ENCODE peak calls at places on chromosomes 16 and 17, in four cellular contexts. One of them, this sample, is unnamed.

GRCh38 chr16:48963901-48964615 is 317.6 kb downstream of the CBLN1 start:
- DNase-seq in heart left ventricle: no peak
- DNase-seq in tibial artery: no peak
- DNase-seq in RWPE1: peak
- DNase-seq in this sample: peak

GRCh38 chr16:10617662-10618420 is 37.4 kb upstream of the EMP2 start:
- DNase-seq in RWPE1: peak
- DNase-seq in tibial artery: no peak
- DNase-seq in heart left ventricle: no peak
- DNase-seq in this sample: no peak

GRCh38 chr16:48235058-48235555 is 9.0 kb upstream of the LONP2 start:
- DNase-seq in tibial artery: no peak
- DNase-seq in RWPE1: no peak
- DNase-seq in heart left ventricle: no peak
- DNase-seq in this sample: no peak

GRCh38 chr16:22373662-22374310 is 633 bp downstream of the CDR2 start:
- DNase-seq in heart left ventricle: peak
- DNase-seq in RWPE1: no peak
- DNase-seq in tibial artery: peak
- DNase-seq in this sample: no peak

GRCh38 chr17:40598021-40598927 is 33.0 kb upstream of the CCR7 start:
- DNase-seq in RWPE1: no peak
- DNase-seq in tibial artery: no peak
- DNase-seq in heart left ventricle: no peak
- DNase-seq in this sample: no peak

GRCh38 chr17:38341035-38341721 is 2.6 kb downstream of the GPR179 start:
- DNase-seq in tibial artery: peak
- DNase-seq in RWPE1: no peak
- DNase-seq in heart left ventricle: peak
- DNase-seq in this sample: no peak

GRCh38 chr16:70735141-70735979 is 49.5 kb upstream of the MTSS2 start:
- DNase-seq in RWPE1: no peak
- DNase-seq in tibial artery: peak
- DNase-seq in heart left ventricle: no peak
- DNase-seq in this sample: no peak

GRCh38 chr17:4333041-4333440 is 33.4 kb downstream of the UBE2G1 start:
- DNase-seq in RWPE1: no peak
- DNase-seq in heart left ventricle: no peak
- DNase-seq in tibial artery: no peak
- DNase-seq in this sample: no peak

GRCh38 chr17:6163632-6164319 is 93.6 kb downstream of the WSCD1 start:
- DNase-seq in RWPE1: peak
- DNase-seq in tibial artery: no peak
- DNase-seq in heart left ventricle: no peak
- DNase-seq in this sample: no peak

GRCh38 chr17:43701318-43701743 is 39.6 kb upstream of the MEOX1 start:
- DNase-seq in tibial artery: no peak
- DNase-seq in heart left ventricle: no peak
- DNase-seq in RWPE1: no peak
- DNase-seq in this sample: no peak

GRCh38 chr17:47781397-47781796 is 40.2 kb downstream of the OSBPL7 start:
- DNase-seq in heart left ventricle: no peak
- DNase-seq in RWPE1: no peak
- DNase-seq in tibial artery: no peak
- DNase-seq in this sample: no peak

GRCh38 chr17:51505450-51505849 is 245.1 kb downstream of the UTP18 start:
- DNase-seq in heart left ventricle: no peak
- DNase-seq in RWPE1: no peak
- DNase-seq in tibial artery: no peak
- DNase-seq in this sample: no peak

GRCh38 chr16:6725634-6726331 is 606.9 kb upstream of the RBFOX1 start:
- DNase-seq in RWPE1: no peak
- DNase-seq in tibial artery: no peak
- DNase-seq in heart left ventricle: no peak
- DNase-seq in this sample: no peak

GRCh38 chr16:89775223-89775622 is 41.2 kb downstream of the FANCA start:
- DNase-seq in heart left ventricle: no peak
- DNase-seq in RWPE1: no peak
- DNase-seq in tibial artery: no peak
- DNase-seq in this sample: no peak

GRCh38 chr17:15261063-15261817 is 3.9 kb downstream of the PMP22 start:
- DNase-seq in RWPE1: no peak
- DNase-seq in heart left ventricle: peak
- DNase-seq in tibial artery: no peak
- DNase-seq in this sample: no peak

GRCh38 chr17:38540514-38540913 is 65.2 kb downstream of the SRCIN1 start:
- DNase-seq in RWPE1: no peak
- DNase-seq in tibial artery: no peak
- DNase-seq in heart left ventricle: no peak
- DNase-seq in this sample: no peak

GRCh38 chr17:30458371-30458770 is 18.8 kb upstream of the GOSR1 start:
- DNase-seq in tibial artery: no peak
- DNase-seq in RWPE1: no peak
- DNase-seq in heart left ventricle: no peak
- DNase-seq in this sample: no peak

GRCh38 chr16:30394603-30395154 is 541 bp upstream of the ZNF48 start:
- DNase-seq in tibial artery: no peak
- DNase-seq in RWPE1: no peak
- DNase-seq in heart left ventricle: peak
- DNase-seq in this sample: no peak

GRCh38 chr17:80981062-80981902 is 10.4 kb upstream of the CHMP6 start:
- DNase-seq in tibial artery: no peak
- DNase-seq in heart left ventricle: peak
- DNase-seq in RWPE1: no peak
- DNase-seq in this sample: no peak

GRCh38 chr17:82205720-82206508 is 6.7 kb downstream of the CCDC57 start:
- DNase-seq in tibial artery: peak
- DNase-seq in RWPE1: peak
- DNase-seq in heart left ventricle: peak
- DNase-seq in this sample: peak

GRCh38 chr17:69142473-69142802 is 743 bp upstream of the ABCA6 start:
- DNase-seq in tibial artery: no peak
- DNase-seq in RWPE1: no peak
- DNase-seq in heart left ventricle: no peak
- DNase-seq in this sample: no peak

GRCh38 chr17:60743812-60744211 is 66.2 kb downstream of the BCAS3 start:
- DNase-seq in RWPE1: peak
- DNase-seq in heart left ventricle: no peak
- DNase-seq in tibial artery: no peak
- DNase-seq in this sample: peak

GRCh38 chr17:55248077-55248476 is 16.7 kb upstream of the HLF start:
- DNase-seq in heart left ventricle: no peak
- DNase-seq in RWPE1: no peak
- DNase-seq in tibial artery: no peak
- DNase-seq in this sample: no peak

GRCh38 chr16:15996432-15997109 is 47.2 kb downstream of the ABCC1 start:
- DNase-seq in tibial artery: peak
- DNase-seq in heart left ventricle: no peak
- DNase-seq in RWPE1: peak
- DNase-seq in this sample: no peak

GRCh38 chr17:1030684-1031557 is 34.0 kb downstream of the TIMM22 start:
- DNase-seq in tibial artery: peak
- DNase-seq in RWPE1: no peak
- DNase-seq in heart left ventricle: no peak
- DNase-seq in this sample: no peak

GRCh38 chr16:66510711-66511614 is 39.0 kb downstream of the TK2 start:
- DNase-seq in tibial artery: peak
- DNase-seq in RWPE1: no peak
- DNase-seq in heart left ventricle: no peak
- DNase-seq in this sample: no peak

GRCh38 chr16:25006504-25007055 is 8.6 kb downstream of the ARHGAP17 start:
- DNase-seq in heart left ventricle: no peak
- DNase-seq in tibial artery: peak
- DNase-seq in RWPE1: no peak
- DNase-seq in this sample: no peak

GRCh38 chr16:55171241-55171640 is 152.8 kb upstream of the IRX6 start:
- DNase-seq in RWPE1: no peak
- DNase-seq in heart left ventricle: no peak
- DNase-seq in tibial artery: no peak
- DNase-seq in this sample: no peak

GRCh38 chr16:15708096-15708495 is 58.1 kb downstream of the NDE1 start:
- DNase-seq in RWPE1: no peak
- DNase-seq in heart left ventricle: no peak
- DNase-seq in tibial artery: no peak
- DNase-seq in this sample: no peak

GRCh38 chr17:9522074-9522473 is 53.5 kb downstream of the STX8 start:
- DNase-seq in tibial artery: no peak
- DNase-seq in RWPE1: peak
- DNase-seq in heart left ventricle: no peak
- DNase-seq in this sample: no peak

GRCh38 chr16:46688101-46688656 is 799 bp downstream of the VPS35 start:
- DNase-seq in RWPE1: no peak
- DNase-seq in heart left ventricle: no peak
- DNase-seq in tibial artery: peak
- DNase-seq in this sample: peak

GRCh38 chr16:84245933-84246678 is 6.3 kb upstream of the KCNG4 start:
- DNase-seq in heart left ventricle: no peak
- DNase-seq in tibial artery: no peak
- DNase-seq in RWPE1: no peak
- DNase-seq in this sample: no peak

GRCh38 chr17:71983828-71984227 is 137.0 kb upstream of the SOX9 start:
- DNase-seq in tibial artery: no peak
- DNase-seq in heart left ventricle: no peak
- DNase-seq in RWPE1: no peak
- DNase-seq in this sample: peak

GRCh38 chr16:89613101-89613953 is at the start of gene DPEP1:
- DNase-seq in tibial artery: no peak
- DNase-seq in heart left ventricle: no peak
- DNase-seq in RWPE1: no peak
- DNase-seq in this sample: no peak

GRCh38 chr16:6884002-6884401 is 448.6 kb upstream of the RBFOX1 start:
- DNase-seq in heart left ventricle: no peak
- DNase-seq in tibial artery: no peak
- DNase-seq in RWPE1: no peak
- DNase-seq in this sample: no peak

GRCh38 chr17:50059759-50060273 is 3.9 kb downstream of the ITGA3 start:
- DNase-seq in heart left ventricle: no peak
- DNase-seq in tibial artery: peak
- DNase-seq in RWPE1: no peak
- DNase-seq in this sample: no peak

GRCh38 chr16:56961386-56961785 is 364 bp upstream of the CETP start:
- DNase-seq in heart left ventricle: no peak
- DNase-seq in tibial artery: no peak
- DNase-seq in RWPE1: no peak
- DNase-seq in this sample: no peak
- H3K27ac ChIP-seq in heart left ventricle: no peak
- H3K27ac ChIP-seq in tibial artery: no peak
- H3K27ac ChIP-seq in RWPE1: no peak
- H3K27ac ChIP-seq in this sample: no peak

GRCh38 chr16:67963325-67964321 is 4.8 kb downstream of the SLC12A4 start:
- DNase-seq in heart left ventricle: no peak
- DNase-seq in RWPE1: no peak
- DNase-seq in tibial artery: no peak
- DNase-seq in this sample: no peak
- H3K27ac ChIP-seq in heart left ventricle: peak
- H3K27ac ChIP-seq in RWPE1: peak
- H3K27ac ChIP-seq in tibial artery: peak
- H3K27ac ChIP-seq in this sample: no peak

DNA sequence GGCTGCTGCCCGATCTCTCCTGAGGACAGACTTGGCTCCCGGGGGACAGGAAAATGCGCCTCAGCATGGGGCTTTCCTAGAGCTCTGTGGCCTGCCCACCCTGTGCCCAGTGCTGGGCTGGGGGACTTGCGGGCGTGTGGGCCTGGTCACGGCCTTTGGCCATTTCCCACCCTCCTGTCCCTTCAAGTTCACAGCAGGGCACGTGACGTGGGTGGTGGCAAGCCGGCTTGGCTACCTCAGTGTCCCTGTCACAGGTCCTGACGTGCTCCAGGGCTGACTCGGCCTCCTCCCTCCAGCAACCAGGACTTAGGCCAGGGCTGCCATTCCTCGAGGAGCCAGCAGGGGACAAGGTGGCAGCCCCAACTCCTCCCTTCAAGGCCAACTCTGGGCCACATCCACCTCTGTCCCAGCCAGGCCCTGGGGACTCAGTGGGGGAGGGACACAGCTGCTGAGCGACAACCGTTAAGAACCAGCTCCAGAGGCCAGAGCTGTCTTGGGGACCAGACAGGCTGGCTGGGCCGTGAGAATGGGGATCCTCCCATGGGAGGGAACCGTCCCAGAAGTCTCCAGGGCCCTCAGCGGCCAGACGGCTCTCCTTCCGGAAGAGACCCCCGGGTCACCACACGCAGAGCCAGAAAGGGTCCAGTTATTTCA is 981 bp upstream of the UNC13D start:
- DNase-seq in tibial artery: peak
- DNase-seq in RWPE1: peak
- DNase-seq in heart left ventricle: peak
- DNase-seq in this sample: peak
- H3K27ac ChIP-seq in tibial artery: peak
- H3K27ac ChIP-seq in RWPE1: peak
- H3K27ac ChIP-seq in heart left ventricle: peak
- H3K27ac ChIP-seq in this sample: peak

GRCh38 chr17:42131971-42132370 is 9.4 kb downstream of the HSPB9 start:
- DNase-seq in RWPE1: no peak
- DNase-seq in heart left ventricle: no peak
- DNase-seq in tibial artery: no peak
- DNase-seq in this sample: no peak
- H3K27ac ChIP-seq in RWPE1: no peak
- H3K27ac ChIP-seq in heart left ventricle: peak
- H3K27ac ChIP-seq in tibial artery: no peak
- H3K27ac ChIP-seq in this sample: no peak

DNA sequence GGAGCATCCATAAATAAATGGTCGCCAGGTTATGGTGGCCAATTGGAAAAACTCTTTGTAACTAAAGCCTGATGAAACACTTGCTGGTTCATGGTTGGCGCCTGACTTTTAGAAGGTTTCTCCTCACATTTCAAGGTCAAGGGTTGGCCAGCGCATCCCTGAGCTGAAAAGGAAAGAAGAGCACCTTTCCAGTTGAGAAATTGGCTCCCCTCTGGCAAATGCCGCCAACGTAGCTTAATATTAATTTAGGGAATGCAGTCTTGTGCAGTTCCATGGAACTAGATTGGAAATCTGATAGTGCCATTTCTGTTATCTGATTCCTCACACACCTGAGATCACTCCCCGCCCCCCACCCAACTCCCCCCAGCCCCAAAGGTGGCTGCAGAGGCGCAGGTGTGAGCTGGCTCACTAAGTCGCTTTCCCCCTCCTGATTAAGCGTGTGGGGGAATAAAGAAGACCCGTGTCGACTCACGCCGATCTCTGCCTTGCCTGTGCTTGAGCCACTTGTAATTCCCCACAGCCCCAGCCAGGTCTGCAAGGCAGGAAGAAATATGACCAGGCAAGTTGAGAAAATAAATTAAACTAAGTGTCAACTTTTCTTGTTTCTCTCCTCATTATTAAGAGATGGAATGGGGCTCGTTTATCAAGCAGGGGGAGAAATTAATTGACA is 157.8 kb downstream of the CCDC182 start:
- DNase-seq in heart left ventricle: no peak
- DNase-seq in tibial artery: no peak
- DNase-seq in RWPE1: no peak
- DNase-seq in this sample: no peak
- H3K27ac ChIP-seq in heart left ventricle: no peak
- H3K27ac ChIP-seq in tibial artery: no peak
- H3K27ac ChIP-seq in RWPE1: no peak
- H3K27ac ChIP-seq in this sample: no peak